ENCODE peak calls at places on chromosome 14, in nine cellular contexts. One of them, this sample, is unnamed.

GRCh38 chr14:52051251-52051650 is 17.6 kb downstream of the NID2 start:
- DNase-seq in fibroblast of lung: no peak
- DNase-seq in psoas muscle: no peak
- DNase-seq in GM23248: peak; percentile 21
- DNase-seq in cardiac muscle cell: no peak
- DNase-seq in aorta: no peak
- DNase-seq in CD8-positive, alpha-beta T cell: no peak
- DNase-seq in Peyer's patch: no peak
- DNase-seq in breast epithelium: no peak
- DNase-seq in this sample: no peak

GRCh38 chr14:25026476-25027137 is 23.3 kb downstream of the STXBP6 start:
- DNase-seq in fibroblast of lung: no peak
- DNase-seq in psoas muscle: no peak
- DNase-seq in GM23248: no peak
- DNase-seq in cardiac muscle cell: no peak
- DNase-seq in aorta: no peak
- DNase-seq in CD8-positive, alpha-beta T cell: no peak
- DNase-seq in Peyer's patch: no peak
- DNase-seq in breast epithelium: no peak
- DNase-seq in this sample: no peak

GRCh38 chr14:99118046-99118721 is 153.8 kb downstream of the BCL11B start:
- DNase-seq in fibroblast of lung: no peak
- DNase-seq in psoas muscle: no peak
- DNase-seq in GM23248: no peak
- DNase-seq in cardiac muscle cell: peak; percentile 36
- DNase-seq in aorta: peak; percentile 27
- DNase-seq in CD8-positive, alpha-beta T cell: no peak
- DNase-seq in Peyer's patch: peak; percentile 44
- DNase-seq in breast epithelium: no peak
- DNase-seq in this sample: no peak

GRCh38 chr14:97706814-97707213 is 909.6 kb downstream of the VRK1 start:
- DNase-seq in fibroblast of lung: no peak
- DNase-seq in psoas muscle: no peak
- DNase-seq in GM23248: no peak
- DNase-seq in cardiac muscle cell: no peak
- DNase-seq in aorta: no peak
- DNase-seq in CD8-positive, alpha-beta T cell: no peak
- DNase-seq in Peyer's patch: no peak
- DNase-seq in breast epithelium: no peak
- DNase-seq in this sample: no peak

GRCh38 chr14:95349241-95349640 is 29.5 kb upstream of the CLMN start:
- DNase-seq in fibroblast of lung: no peak
- DNase-seq in psoas muscle: no peak
- DNase-seq in GM23248: no peak
- DNase-seq in cardiac muscle cell: no peak
- DNase-seq in aorta: no peak
- DNase-seq in CD8-positive, alpha-beta T cell: no peak
- DNase-seq in Peyer's patch: no peak
- DNase-seq in breast epithelium: no peak
- DNase-seq in this sample: no peak

GRCh38 chr14:105088812-105089745 is 23.8 kb upstream of the GPR132 start:
- DNase-seq in fibroblast of lung: peak; percentile 38
- DNase-seq in psoas muscle: no peak
- DNase-seq in GM23248: peak; percentile 38
- DNase-seq in cardiac muscle cell: no peak
- DNase-seq in aorta: no peak
- DNase-seq in CD8-positive, alpha-beta T cell: no peak
- DNase-seq in Peyer's patch: peak; percentile 47
- DNase-seq in breast epithelium: peak; percentile 47
- DNase-seq in this sample: no peak

GRCh38 chr14:77565289-77566081 is 51.0 kb downstream of the SPTLC2 start:
- DNase-seq in fibroblast of lung: peak; percentile 28
- DNase-seq in psoas muscle: no peak
- DNase-seq in GM23248: peak; percentile 26
- DNase-seq in cardiac muscle cell: no peak
- DNase-seq in aorta: no peak
- DNase-seq in CD8-positive, alpha-beta T cell: no peak
- DNase-seq in Peyer's patch: no peak
- DNase-seq in breast epithelium: no peak
- DNase-seq in this sample: no peak

GRCh38 chr14:93800038-93800937 is 12.0 kb upstream of the PRIMA1 start:
- DNase-seq in fibroblast of lung: no peak
- DNase-seq in psoas muscle: no peak
- DNase-seq in GM23248: peak; percentile 25
- DNase-seq in cardiac muscle cell: no peak
- DNase-seq in aorta: no peak
- DNase-seq in CD8-positive, alpha-beta T cell: no peak
- DNase-seq in Peyer's patch: no peak
- DNase-seq in breast epithelium: no peak
- DNase-seq in this sample: no peak

GRCh38 chr14:71529855-71530254 is 402.4 kb upstream of the RGS6 start:
- DNase-seq in fibroblast of lung: peak; percentile 56
- DNase-seq in psoas muscle: peak; percentile 27
- DNase-seq in GM23248: peak; percentile 93
- DNase-seq in cardiac muscle cell: no peak
- DNase-seq in aorta: peak; percentile 78
- DNase-seq in CD8-positive, alpha-beta T cell: no peak
- DNase-seq in Peyer's patch: no peak
- DNase-seq in breast epithelium: no peak
- DNase-seq in this sample: no peak

GRCh38 chr14:28630100-28630499 is 136.5 kb upstream of the FOXG1 start:
- DNase-seq in fibroblast of lung: no peak
- DNase-seq in psoas muscle: no peak
- DNase-seq in GM23248: no peak
- DNase-seq in cardiac muscle cell: no peak
- DNase-seq in aorta: no peak
- DNase-seq in CD8-positive, alpha-beta T cell: no peak
- DNase-seq in Peyer's patch: no peak
- DNase-seq in breast epithelium: no peak
- DNase-seq in this sample: no peak
- H3K9me3 ChIP-seq in fibroblast of lung: no peaks in the 10 kb centered on the region
- H3K9me3 ChIP-seq in psoas muscle: peaks cover 7% of the 10 kb centered on the region
- H3K9me3 ChIP-seq in GM23248: no peaks in the 10 kb centered on the region
- H3K9me3 ChIP-seq in cardiac muscle cell: no peaks in the 10 kb centered on the region
- H3K9me3 ChIP-seq in aorta: no peaks in the 10 kb centered on the region
- H3K9me3 ChIP-seq in CD8-positive, alpha-beta T cell: no peaks in the 10 kb centered on the region
- H3K9me3 ChIP-seq in Peyer's patch: no peaks in the 10 kb centered on the region
- H3K9me3 ChIP-seq in breast epithelium: no peaks in the 10 kb centered on the region
- H3K9me3 ChIP-seq in this sample: no peaks in the 10 kb centered on the region

DNA sequence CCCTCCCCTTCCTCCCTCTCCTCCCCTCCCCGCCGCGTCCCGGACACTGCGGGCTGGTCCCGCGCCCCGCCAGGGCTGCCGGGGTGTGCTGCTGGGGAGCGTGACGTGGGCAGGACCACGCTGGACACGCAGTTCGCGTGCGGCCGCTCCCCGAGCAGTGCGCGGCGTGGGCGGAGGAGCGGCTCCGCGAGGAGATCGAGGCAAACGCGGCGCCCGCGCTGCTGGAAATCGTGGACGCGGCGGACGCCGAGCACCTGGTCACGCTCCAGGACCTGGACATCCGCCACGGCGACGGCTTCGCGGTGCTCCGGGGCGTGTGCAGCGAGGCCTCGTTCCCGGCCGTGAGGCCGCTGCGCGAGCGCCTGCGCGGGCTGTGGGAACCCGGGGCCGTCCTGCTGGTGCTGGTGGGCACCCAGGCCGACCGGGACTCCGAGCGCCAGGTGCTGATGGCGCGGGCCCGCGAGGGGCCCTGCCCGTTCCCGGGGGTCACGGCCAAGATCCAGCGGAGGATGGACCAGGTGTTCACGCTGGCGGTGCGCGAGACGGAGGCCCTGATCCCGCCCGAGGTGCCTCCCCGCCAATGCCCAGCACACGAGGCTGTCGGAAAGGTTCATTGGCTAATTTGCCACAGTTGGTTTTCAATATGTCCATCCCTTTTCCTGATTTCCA is 84.3 kb downstream of the TNFAIP2 start:
- DNase-seq in fibroblast of lung: no peak
- DNase-seq in psoas muscle: peak; percentile 67
- DNase-seq in GM23248: peak; percentile 83
- DNase-seq in cardiac muscle cell: peak; percentile 31
- DNase-seq in aorta: peak; percentile 61
- DNase-seq in CD8-positive, alpha-beta T cell: no peak
- DNase-seq in Peyer's patch: no peak
- DNase-seq in breast epithelium: no peak
- DNase-seq in this sample: peak; percentile 20
- H3K4me3 ChIP-seq in fibroblast of lung: no peak overlapping the region
- H3K4me3 ChIP-seq in psoas muscle: peak overlapping the region; percentile 69
- H3K4me3 ChIP-seq in GM23248: peak overlapping the region; percentile 91
- H3K4me3 ChIP-seq in cardiac muscle cell: peak overlapping the region; percentile 26
- H3K4me3 ChIP-seq in aorta: no peak overlapping the region
- H3K4me3 ChIP-seq in CD8-positive, alpha-beta T cell: no peak overlapping the region
- H3K4me3 ChIP-seq in Peyer's patch: peak overlapping the region; percentile 51
- H3K4me3 ChIP-seq in breast epithelium: peak overlapping the region; percentile 52
- H3K4me3 ChIP-seq in this sample: peak overlapping the region; percentile 56

GRCh38 chr14:20455355-20456300 is 602 bp downstream of the APEX1 start:
- DNase-seq in fibroblast of lung: peak; percentile 89
- DNase-seq in psoas muscle: peak; percentile 50
- DNase-seq in GM23248: peak; percentile 93
- DNase-seq in cardiac muscle cell: peak; percentile 82
- DNase-seq in aorta: no peak
- DNase-seq in CD8-positive, alpha-beta T cell: no peak
- DNase-seq in Peyer's patch: peak; percentile 54
- DNase-seq in breast epithelium: peak; percentile 55
- DNase-seq in this sample: no peak
- H3K36me3 ChIP-seq in fibroblast of lung: peaks cover 20% of the 10 kb centered on the region
- H3K36me3 ChIP-seq in psoas muscle: no peaks in the 10 kb centered on the region
- H3K36me3 ChIP-seq in GM23248: peaks cover 22% of the 10 kb centered on the region
- H3K36me3 ChIP-seq in cardiac muscle cell: peaks cover 22% of the 10 kb centered on the region
- H3K36me3 ChIP-seq in aorta: peaks cover 6% of the 10 kb centered on the region
- H3K36me3 ChIP-seq in CD8-positive, alpha-beta T cell: peaks cover 50% of the 10 kb centered on the region
- H3K36me3 ChIP-seq in Peyer's patch: peaks cover 48% of the 10 kb centered on the region
- H3K36me3 ChIP-seq in breast epithelium: peaks cover 22% of the 10 kb centered on the region
- H3K36me3 ChIP-seq in this sample: peaks cover 61% of the 10 kb centered on the region

DNA sequence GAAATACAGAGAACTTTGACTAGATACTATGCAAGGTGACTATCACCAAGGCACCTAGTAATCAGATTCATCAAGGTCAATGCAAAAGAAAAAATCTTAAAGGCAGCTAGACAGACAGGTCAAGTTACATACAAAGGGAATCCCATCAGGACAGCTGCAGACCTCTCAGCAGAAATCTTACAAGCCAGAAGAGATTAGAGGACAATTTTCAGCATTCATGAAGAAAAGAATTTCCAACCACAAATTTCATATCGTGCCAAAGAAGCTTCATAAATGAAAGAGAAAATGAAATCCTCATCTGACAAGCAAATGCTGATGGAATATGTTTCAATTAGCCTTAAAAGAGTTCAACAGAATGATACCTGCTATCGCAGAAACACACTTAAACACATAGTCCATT is 913.7 kb downstream of the RPS29 start:
- DNase-seq in fibroblast of lung: no peak
- DNase-seq in psoas muscle: no peak
- DNase-seq in GM23248: no peak
- DNase-seq in cardiac muscle cell: no peak
- DNase-seq in aorta: no peak
- DNase-seq in CD8-positive, alpha-beta T cell: no peak
- DNase-seq in Peyer's patch: no peak
- DNase-seq in breast epithelium: no peak
- DNase-seq in this sample: no peak
- H3K9me3 ChIP-seq in fibroblast of lung: no peaks in the 10 kb centered on the region
- H3K9me3 ChIP-seq in psoas muscle: no peaks in the 10 kb centered on the region
- H3K9me3 ChIP-seq in GM23248: no peaks in the 10 kb centered on the region
- H3K9me3 ChIP-seq in cardiac muscle cell: no peaks in the 10 kb centered on the region
- H3K9me3 ChIP-seq in aorta: no peaks in the 10 kb centered on the region
- H3K9me3 ChIP-seq in CD8-positive, alpha-beta T cell: no peaks in the 10 kb centered on the region
- H3K9me3 ChIP-seq in Peyer's patch: no peaks in the 10 kb centered on the region
- H3K9me3 ChIP-seq in breast epithelium: peaks cover 6% of the 10 kb centered on the region
- H3K9me3 ChIP-seq in this sample: no peaks in the 10 kb centered on the region

GRCh38 chr14:80567905-80568512 is 356.7 kb upstream of the DIO2 start:
- DNase-seq in fibroblast of lung: no peak
- DNase-seq in psoas muscle: no peak
- DNase-seq in GM23248: peak; percentile 58
- DNase-seq in cardiac muscle cell: no peak
- DNase-seq in aorta: no peak
- DNase-seq in CD8-positive, alpha-beta T cell: no peak
- DNase-seq in Peyer's patch: no peak
- DNase-seq in breast epithelium: no peak
- DNase-seq in this sample: no peak

GRCh38 chr14:80576401-80576800 is 365.1 kb upstream of the DIO2 start:
- DNase-seq in fibroblast of lung: no peak
- DNase-seq in psoas muscle: no peak
- DNase-seq in GM23248: no peak
- DNase-seq in cardiac muscle cell: no peak
- DNase-seq in aorta: no peak
- DNase-seq in CD8-positive, alpha-beta T cell: no peak
- DNase-seq in Peyer's patch: no peak
- DNase-seq in breast epithelium: no peak
- DNase-seq in this sample: no peak

GRCh38 chr14:80575763-80576162 is 364.5 kb upstream of the DIO2 start:
- DNase-seq in fibroblast of lung: no peak
- DNase-seq in psoas muscle: no peak
- DNase-seq in GM23248: no peak
- DNase-seq in cardiac muscle cell: no peak
- DNase-seq in aorta: no peak
- DNase-seq in CD8-positive, alpha-beta T cell: no peak
- DNase-seq in Peyer's patch: no peak
- DNase-seq in breast epithelium: no peak
- DNase-seq in this sample: no peak

GRCh38 chr14:80572666-80573065 is 361.4 kb upstream of the DIO2 start:
- DNase-seq in fibroblast of lung: no peak
- DNase-seq in psoas muscle: no peak
- DNase-seq in GM23248: no peak
- DNase-seq in cardiac muscle cell: no peak
- DNase-seq in aorta: no peak
- DNase-seq in CD8-positive, alpha-beta T cell: no peak
- DNase-seq in Peyer's patch: no peak
- DNase-seq in breast epithelium: no peak
- DNase-seq in this sample: no peak

GRCh38 chr14:80570930-80571298 is 359.6 kb upstream of the DIO2 start:
- DNase-seq in fibroblast of lung: no peak
- DNase-seq in psoas muscle: no peak
- DNase-seq in GM23248: no peak
- DNase-seq in cardiac muscle cell: no peak
- DNase-seq in aorta: no peak
- DNase-seq in CD8-positive, alpha-beta T cell: no peak
- DNase-seq in Peyer's patch: no peak
- DNase-seq in breast epithelium: no peak
- DNase-seq in this sample: no peak
- H3K4me3 ChIP-seq in fibroblast of lung: no peak overlapping the region
- H3K4me3 ChIP-seq in psoas muscle: no peak overlapping the region
- H3K4me3 ChIP-seq in GM23248: no peak overlapping the region
- H3K4me3 ChIP-seq in cardiac muscle cell: no peak overlapping the region
- H3K4me3 ChIP-seq in aorta: no peak overlapping the region
- H3K4me3 ChIP-seq in CD8-positive, alpha-beta T cell: no peak overlapping the region
- H3K4me3 ChIP-seq in Peyer's patch: no peak overlapping the region
- H3K4me3 ChIP-seq in breast epithelium: no peak overlapping the region
- H3K4me3 ChIP-seq in this sample: no peak overlapping the region

GRCh38 chr14:55158412-55158811 is 29.4 kb downstream of the LGALS3 start:
- DNase-seq in fibroblast of lung: no peak
- DNase-seq in psoas muscle: no peak
- DNase-seq in GM23248: no peak
- DNase-seq in cardiac muscle cell: no peak
- DNase-seq in aorta: no peak
- DNase-seq in CD8-positive, alpha-beta T cell: no peak
- DNase-seq in Peyer's patch: no peak
- DNase-seq in breast epithelium: no peak
- DNase-seq in this sample: no peak

GRCh38 chr14:55157080-55157479 is 28.0 kb downstream of the LGALS3 start:
- DNase-seq in fibroblast of lung: no peak
- DNase-seq in psoas muscle: no peak
- DNase-seq in GM23248: no peak
- DNase-seq in cardiac muscle cell: no peak
- DNase-seq in aorta: no peak
- DNase-seq in CD8-positive, alpha-beta T cell: no peak
- DNase-seq in Peyer's patch: no peak
- DNase-seq in breast epithelium: no peak
- DNase-seq in this sample: no peak

GRCh38 chr14:55160989-55161388 is 30.4 kb downstream of the DLGAP5 start:
- DNase-seq in fibroblast of lung: peak; percentile 72
- DNase-seq in psoas muscle: no peak
- DNase-seq in GM23248: peak; percentile 61
- DNase-seq in cardiac muscle cell: no peak
- DNase-seq in aorta: no peak
- DNase-seq in CD8-positive, alpha-beta T cell: no peak
- DNase-seq in Peyer's patch: no peak
- DNase-seq in breast epithelium: no peak
- DNase-seq in this sample: no peak
- H3K36me3 ChIP-seq in fibroblast of lung: peaks cover 3% of the 10 kb centered on the region
- H3K36me3 ChIP-seq in psoas muscle: no peaks in the 10 kb centered on the region
- H3K36me3 ChIP-seq in GM23248: peaks cover 5% of the 10 kb centered on the region
- H3K36me3 ChIP-seq in cardiac muscle cell: peaks cover 4% of the 10 kb centered on the region
- H3K36me3 ChIP-seq in aorta: no peaks in the 10 kb centered on the region
- H3K36me3 ChIP-seq in CD8-positive, alpha-beta T cell: no peaks in the 10 kb centered on the region
- H3K36me3 ChIP-seq in Peyer's patch: no peaks in the 10 kb centered on the region
- H3K36me3 ChIP-seq in breast epithelium: no peaks in the 10 kb centered on the region
- H3K36me3 ChIP-seq in this sample: no peaks in the 10 kb centered on the region

This sample was measured in heart right ventricle.